ENCODE peak calls at places on chromosomes 13 and 19, in eight cellular contexts. N is K562, P is ovary, R is adrenal gland, B is A549, A is brain microvascular endothelial cell, F is mammary epithelial cell, M is hepatocyte. Z is an unnamed sample.

GRCh38 chr19:53507523-53508442 is 30.2 kb upstream of the ZNF331 start:
- DNase-seq in R (no peak), P (no peak), A (no peak), M (peak; percentile 84), F (no peak), N (no peak), B (no peak), Z (no peak)

GRCh38 chr13:34700155-34700554 is 241.9 kb upstream of the NBEA start:
- DNase-seq in A (no peak), F (no peak), N (no peak), P (no peak), M (no peak), B (no peak), R (no peak), Z (no peak)

GRCh38 chr19:6424190-6424938 is at the start of gene KHSRP:
- DNase-seq in B (no peak), F (no peak), A (no peak), R (peak; percentile 33), M (peak; percentile 56), P (peak; percentile 66), N (peak; percentile 90), Z (no peak)

GRCh38 chr13:49218493-49219051 is 1.6 kb upstream of the MLNR start:
- DNase-seq in F (no peak), P (no peak), M (no peak), N (no peak), R (no peak), B (no peak), A (no peak), Z (no peak)

GRCh38 chr19:55134732-55135131 is 14.3 kb downstream of the TNNT1 start:
- DNase-seq in F (no peak), M (no peak), P (no peak), N (no peak), A (no peak), B (no peak), R (no peak), Z (no peak)

GRCh38 chr13:43537124-43537523 is 249.6 kb downstream of the ENOX1 start:
- DNase-seq in B (no peak), A (no peak), R (no peak), F (peak; percentile 4), N (no peak), M (no peak), P (no peak), Z (no peak)

GRCh38 chr19:38362076-38362945 is 12.1 kb upstream of the PSMD8 start:
- DNase-seq in M (peak; percentile 84), N (peak; percentile 95), R (peak; percentile 85), P (peak; percentile 73), F (peak; percentile 81), A (peak; percentile 62), B (peak; percentile 92), Z (no peak)

GRCh38 chr13:33401238-33401637 is 115.7 kb upstream of the STARD13 start:
- DNase-seq in R (no peak), M (no peak), N (no peak), F (no peak), A (no peak), P (no peak), B (no peak), Z (no peak)

GRCh38 chr13:37226966-37227365 is 121.5 kb upstream of the CSNK1A1L start:
- DNase-seq in F (peak; percentile 58), P (no peak), B (no peak), N (no peak), R (no peak), A (peak; percentile 69), M (no peak), Z (no peak)

GRCh38 chr19:41415154-41415571 is 12.0 kb downstream of the B3GNT8 start:
- DNase-seq in R (no peak), F (no peak), P (no peak), N (no peak), B (no peak), M (no peak), A (no peak), Z (no peak)

GRCh38 chr13:107964356-107964755 is 251.0 kb downstream of the LIG4 start:
- DNase-seq in B (no peak), F (no peak), M (no peak), R (no peak), P (no peak), A (no peak), N (no peak), Z (no peak)

GRCh38 chr19:2100719-2101061 is 4.0 kb downstream of the IZUMO4 start:
- DNase-seq in F (no peak), M (no peak), A (no peak), N (no peak), B (no peak), P (no peak), R (no peak), Z (no peak)

GRCh38 chr13:113586661-113587479 is 2.3 kb downstream of the TFDP1 start:
- DNase-seq in F (no peak), M (no peak), P (peak; percentile 25), N (no peak), B (no peak), R (peak; percentile 16), A (no peak), Z (peak; percentile 50)

GRCh38 chr13:113588394-113589111 is 4.0 kb downstream of the TFDP1 start:
- DNase-seq in P (no peak), R (peak; percentile 6), B (no peak), A (no peak), M (no peak), N (no peak), F (no peak), Z (peak; percentile 62)

GRCh38 chr13:113584205-113584869 is at the start of gene TFDP1:
- DNase-seq in R (peak; percentile 61), F (peak; percentile 86), B (peak; percentile 89), A (peak; percentile 73), M (peak; percentile 86), P (peak; percentile 84), N (peak; percentile 91), Z (peak; percentile 77)

GRCh38 chr13:113584870-113585671 is 518 bp downstream of the TFDP1 start:
- DNase-seq in A (no peak), B (peak; percentile 9), M (no peak), R (peak; percentile 18), P (peak; percentile 44), N (peak; percentile 56), F (peak; percentile 21), Z (peak; percentile 40)

DNA sequence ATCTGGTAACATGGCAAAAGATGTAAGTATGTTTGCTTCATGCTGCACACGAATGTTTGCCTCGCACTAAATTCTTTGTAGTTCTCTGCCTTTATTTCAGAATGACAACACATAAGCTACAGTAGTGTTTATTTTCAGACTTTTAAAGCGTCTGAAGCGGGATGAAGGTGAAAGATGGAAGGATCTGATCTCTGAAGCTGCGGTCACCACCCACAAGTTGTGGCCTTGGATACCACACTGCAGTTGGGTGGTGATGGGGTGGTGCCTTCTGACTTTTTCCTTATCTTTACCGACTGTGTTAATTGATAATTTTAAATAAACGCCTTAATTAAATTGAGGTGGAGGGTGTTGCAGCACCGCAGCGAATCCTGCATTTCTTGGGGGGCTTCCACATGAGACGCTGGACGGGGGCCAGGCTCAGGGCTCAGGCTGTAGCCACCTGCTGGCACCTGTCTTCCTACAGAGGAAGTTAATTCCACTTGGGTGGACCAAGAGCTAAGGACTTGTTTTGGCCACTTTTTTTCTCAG is 1.3 kb downstream of the TFDP1 start:
- DNase-seq in N (no peak), M (no peak), B (no peak), P (peak; percentile 23), A (no peak), R (peak; percentile 19), F (no peak), Z (no peak)
- TF ChIP-seq CTCF in N (no peak), M (no peak), B (no peak), P (no peak), A (no peak), R (no peak), F (no peak), Z (no peak)

GRCh38 chr19:24046550-24046949 is 40.4 kb upstream of the ZNF254 start:
- DNase-seq in A (no peak), P (no peak), B (no peak), N (no peak), F (no peak), R (no peak), M (no peak), Z (no peak)
- H3K4me3 ChIP-seq in A (no peak overlapping the region), P (no peak overlapping the region), B (no peak overlapping the region), N (no peak overlapping the region), F (no peak overlapping the region), R (no peak overlapping the region), M (no peak overlapping the region), Z (no peak overlapping the region)

DNA sequence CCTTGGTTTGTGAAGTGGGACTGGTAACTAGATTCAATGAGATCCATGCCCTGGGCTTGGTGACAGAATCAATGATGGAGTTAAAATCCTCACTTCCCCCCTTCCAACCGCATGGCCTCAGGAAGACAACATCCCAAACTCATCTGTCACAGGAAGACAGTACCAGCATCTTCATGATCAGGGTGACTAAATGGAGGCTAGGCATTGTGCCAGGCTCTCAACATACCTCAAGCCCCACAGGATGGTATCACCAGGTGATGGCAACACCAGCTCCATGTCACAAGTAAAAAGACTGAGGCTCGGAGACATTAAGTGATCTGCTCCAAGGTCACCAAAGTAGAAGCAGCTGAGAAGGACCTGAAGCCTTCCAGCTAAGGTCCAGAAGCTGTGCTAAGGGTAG is 14.2 kb downstream of the MED26 start:
- DNase-seq in P (no peak), A (no peak), M (no peak), N (no peak), B (no peak), R (no peak), F (no peak), Z (no peak)
- H3K27ac ChIP-seq in P (no peak overlapping the region), A (no peak overlapping the region), M (no peak overlapping the region), N (no peak overlapping the region), B (no peak overlapping the region), R (peak overlapping the region; percentile 94), F (no peak overlapping the region), Z (no peak overlapping the region)

DNA sequence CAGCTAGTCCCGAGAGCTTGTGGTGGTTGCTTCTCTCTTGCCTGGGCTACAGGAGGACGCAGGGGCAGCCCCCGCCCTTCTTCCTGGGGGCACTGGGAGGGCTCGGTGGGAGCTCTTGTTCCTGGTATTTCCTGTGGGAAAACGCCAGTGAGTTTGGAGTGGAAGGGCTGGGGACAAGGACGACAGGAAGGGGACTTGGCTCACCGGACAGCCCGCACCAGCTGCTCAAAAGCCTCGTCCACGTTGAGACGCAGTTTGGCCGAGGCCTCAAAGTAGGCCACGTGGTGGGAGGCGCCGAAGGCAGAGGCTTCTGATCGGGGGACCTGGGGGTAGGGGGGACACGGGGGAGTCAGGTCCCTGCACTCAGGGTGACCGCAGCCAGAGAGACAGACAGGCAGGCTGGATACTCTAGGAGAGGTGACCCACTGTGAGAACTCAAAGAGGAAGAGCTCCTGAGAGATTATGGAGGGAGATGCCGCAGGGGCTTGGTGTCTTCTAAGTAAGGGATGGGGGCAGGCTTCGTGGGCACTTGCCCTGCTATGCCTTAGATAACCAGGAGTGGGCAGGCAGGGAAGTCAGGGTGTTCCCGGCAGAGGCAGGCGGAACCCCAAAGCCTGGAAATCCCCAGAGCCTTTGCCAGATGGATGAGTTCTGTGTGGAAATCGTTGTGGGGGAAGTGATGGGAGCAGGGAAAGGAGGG is 4.3 kb downstream of the RRAS start:
- DNase-seq in F (no peak), P (no peak), B (peak; percentile 50), A (no peak), M (no peak), N (no peak), R (no peak), Z (no peak)
- TF ChIP-seq CTCF in F (no peak), P (no peak), B (no peak), A (peak; percentile 27), M (peak; percentile 4), N (no peak), R (no peak), Z (no peak)

DNA sequence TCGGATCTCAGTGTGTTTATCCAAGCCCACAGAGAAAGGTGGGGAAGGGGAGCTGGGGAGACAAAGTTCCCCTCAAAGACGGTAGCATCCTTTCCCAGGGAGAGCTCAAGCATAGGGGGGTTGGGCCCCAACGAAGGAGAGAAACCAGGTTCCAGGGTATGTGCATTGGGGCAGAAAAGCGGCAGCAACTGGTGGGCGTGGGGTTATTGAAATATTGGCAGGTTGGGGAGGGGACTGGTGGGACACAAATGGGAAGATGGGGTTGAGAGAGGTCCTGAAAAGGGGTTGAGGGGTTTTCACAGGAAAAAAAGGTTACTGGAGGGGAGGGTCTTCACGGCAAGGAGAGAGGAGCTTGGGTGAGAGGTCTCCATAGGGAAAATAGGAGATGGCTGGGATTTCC is 1.0 kb downstream of the ASF1B start:
- DNase-seq in A (no peak), F (no peak), R (no peak), M (no peak), N (no peak), P (no peak), B (no peak), Z (no peak)
- H3K4me3 ChIP-seq in A (peak overlapping the region; percentile 79), F (peak overlapping the region; percentile 99), R (no peak overlapping the region), M (no peak overlapping the region), N (peak overlapping the region; percentile 84), P (no peak overlapping the region), B (peak overlapping the region; percentile 62), Z (no peak overlapping the region)

Z was measured in coronary artery.